ENCODE peak calls at places on chromosomes 16 and 17, in six cellular contexts. One of them, this sample, is unnamed.

GRCh38 chr16:3578610-3579551 is 1.7 kb upstream of the NLRC3 start:
- DNase-seq in colonic mucosa: no peak
- DNase-seq in fibroblast of lung: peak; percentile 20
- DNase-seq in neural progenitor cell: no peak
- DNase-seq in PC-9: no peak
- DNase-seq in right lobe of liver: no peak
- DNase-seq in this sample: no peak

GRCh38 chr17:67476787-67477335 is 99.8 kb downstream of the PITPNC1 start:
- DNase-seq in colonic mucosa: no peak
- DNase-seq in fibroblast of lung: no peak
- DNase-seq in neural progenitor cell: no peak
- DNase-seq in PC-9: no peak
- DNase-seq in right lobe of liver: no peak
- DNase-seq in this sample: no peak

GRCh38 chr16:70395345-70395901 is 43.5 kb downstream of the ST3GAL2 start:
- DNase-seq in colonic mucosa: peak; percentile 90
- DNase-seq in fibroblast of lung: peak; percentile 23
- DNase-seq in neural progenitor cell: peak; percentile 87
- DNase-seq in PC-9: peak; percentile 60
- DNase-seq in right lobe of liver: peak; percentile 85
- DNase-seq in this sample: no peak

GRCh38 chr16:85570735-85571562 is 42.2 kb upstream of the GSE1 start:
- DNase-seq in colonic mucosa: no peak
- DNase-seq in fibroblast of lung: no peak
- DNase-seq in neural progenitor cell: no peak
- DNase-seq in PC-9: no peak
- DNase-seq in right lobe of liver: peak; percentile 63
- DNase-seq in this sample: no peak

GRCh38 chr17:81578038-81578441 is 25.9 kb upstream of the FAAP100 start:
- DNase-seq in colonic mucosa: no peak
- DNase-seq in fibroblast of lung: peak; percentile 77
- DNase-seq in neural progenitor cell: no peak
- DNase-seq in PC-9: peak; percentile 53
- DNase-seq in right lobe of liver: no peak
- DNase-seq in this sample: no peak

GRCh38 chr16:11079657-11080187 is 135.4 kb downstream of the CLEC16A start:
- DNase-seq in colonic mucosa: no peak
- DNase-seq in fibroblast of lung: peak; percentile 95
- DNase-seq in neural progenitor cell: no peak
- DNase-seq in PC-9: peak; percentile 59
- DNase-seq in right lobe of liver: no peak
- DNase-seq in this sample: peak; percentile 93

GRCh38 chr16:67185003-67185865 is 1.5 kb upstream of the MATCAP1 start:
- DNase-seq in colonic mucosa: peak; percentile 94
- DNase-seq in fibroblast of lung: peak; percentile 83
- DNase-seq in neural progenitor cell: peak; percentile 94
- DNase-seq in PC-9: peak; percentile 52
- DNase-seq in right lobe of liver: peak; percentile 92
- DNase-seq in this sample: peak; percentile 79

GRCh38 chr17:55601874-55602364 is 90.7 kb upstream of the SMIM36 start:
- DNase-seq in colonic mucosa: no peak
- DNase-seq in fibroblast of lung: no peak
- DNase-seq in neural progenitor cell: peak; percentile 81
- DNase-seq in PC-9: peak; percentile 39
- DNase-seq in right lobe of liver: no peak
- DNase-seq in this sample: no peak

GRCh38 chr16:58970775-58971174 is 236.7 kb upstream of the GOT2 start:
- DNase-seq in colonic mucosa: no peak
- DNase-seq in fibroblast of lung: peak; percentile 4
- DNase-seq in neural progenitor cell: no peak
- DNase-seq in PC-9: no peak
- DNase-seq in right lobe of liver: no peak
- DNase-seq in this sample: no peak

GRCh38 chr17:53971361-53971760 is 148.6 kb downstream of the KIF2B start:
- DNase-seq in colonic mucosa: no peak
- DNase-seq in fibroblast of lung: no peak
- DNase-seq in neural progenitor cell: no peak
- DNase-seq in PC-9: no peak
- DNase-seq in right lobe of liver: no peak
- DNase-seq in this sample: no peak

DNA sequence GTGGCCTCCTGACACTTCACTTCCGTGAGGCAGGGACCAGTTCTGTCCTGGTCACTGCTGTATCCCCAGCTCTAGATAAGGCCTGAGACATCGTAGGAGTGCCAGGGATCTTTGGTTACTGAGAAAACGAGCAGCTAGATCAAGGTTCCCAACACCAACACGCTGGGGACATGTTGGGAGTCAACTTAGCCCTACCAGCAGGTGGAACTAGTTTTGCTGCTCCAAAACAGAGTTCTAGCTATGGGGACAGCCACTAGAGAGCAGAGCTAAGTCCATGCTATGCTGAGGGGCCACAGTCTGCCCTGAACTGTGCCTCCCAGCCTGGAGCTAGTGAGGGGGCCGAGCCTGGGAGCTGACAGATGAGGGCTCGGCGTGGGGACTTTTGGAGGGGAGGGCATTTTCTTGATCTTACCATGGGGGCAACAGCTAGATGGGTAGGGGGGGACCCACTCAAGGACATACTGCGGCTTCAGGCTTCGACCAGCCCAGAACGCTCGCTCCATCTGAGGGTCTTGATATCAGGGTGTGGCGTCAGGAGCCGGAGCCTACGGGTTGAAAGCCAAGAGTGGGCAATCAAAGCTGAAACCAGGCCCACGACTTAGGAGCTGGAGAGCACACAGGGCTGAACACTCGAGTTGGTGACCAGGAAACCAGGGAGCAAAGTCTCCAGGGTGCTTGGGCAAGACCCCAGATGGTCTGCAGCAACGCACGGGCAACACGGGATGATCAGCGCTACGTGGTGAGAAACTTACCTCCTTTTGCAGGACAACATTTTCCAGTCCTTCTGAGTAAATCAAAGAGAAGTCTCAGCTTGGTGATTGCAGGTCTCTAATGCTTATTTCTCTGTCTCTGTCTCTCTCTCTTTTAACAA is 13.4 kb downstream of the SNX20 start:
- DNase-seq in colonic mucosa: no peak
- DNase-seq in fibroblast of lung: no peak
- DNase-seq in neural progenitor cell: no peak
- DNase-seq in PC-9: no peak
- DNase-seq in right lobe of liver: no peak
- DNase-seq in this sample: no peak
- H3K27ac ChIP-seq in colonic mucosa: no peak overlapping the region
- H3K27ac ChIP-seq in fibroblast of lung: no peak overlapping the region
- H3K27ac ChIP-seq in neural progenitor cell: no peak overlapping the region
- H3K27ac ChIP-seq in PC-9: no peak overlapping the region
- H3K27ac ChIP-seq in right lobe of liver: no peak overlapping the region
- H3K27ac ChIP-seq in this sample: no peak overlapping the region

DNA sequence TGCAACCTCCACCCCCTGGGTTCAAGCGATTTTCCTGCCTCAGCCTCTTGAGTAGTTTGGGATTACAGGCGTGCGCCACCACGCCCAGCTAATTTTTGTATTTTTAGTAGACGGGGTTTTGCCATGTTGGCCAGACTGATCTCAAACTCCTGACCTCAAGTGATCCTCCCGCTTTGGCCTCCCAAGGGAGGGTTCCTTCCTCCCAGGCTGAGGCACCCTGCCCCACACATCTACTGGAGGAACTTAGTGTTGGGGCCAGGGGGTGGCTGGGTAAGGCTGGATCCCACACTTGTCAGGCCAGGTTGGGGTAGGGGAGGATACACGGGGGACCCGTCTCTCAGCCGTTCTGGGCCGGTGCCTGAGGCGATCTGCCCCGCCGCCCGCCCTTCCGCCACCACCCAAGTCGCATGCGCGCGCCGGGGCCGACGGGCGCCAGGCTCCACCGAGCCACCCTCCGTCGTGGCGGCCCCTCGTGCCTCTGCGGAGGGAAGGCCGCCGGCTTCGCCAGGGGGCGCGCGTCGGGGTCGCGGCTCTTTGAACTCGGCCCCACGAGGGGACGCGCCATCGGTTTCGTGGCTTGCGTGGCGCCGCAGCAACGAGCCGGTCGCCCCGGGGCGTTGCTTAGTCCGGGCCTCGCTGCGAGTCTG is 15.9 kb downstream of the GRB7 start:
- DNase-seq in colonic mucosa: peak; percentile 67
- DNase-seq in fibroblast of lung: no peak
- DNase-seq in neural progenitor cell: peak; percentile 69
- DNase-seq in PC-9: no peak
- DNase-seq in right lobe of liver: peak; percentile 71
- DNase-seq in this sample: no peak
- TF ChIP-seq CTCF in colonic mucosa: no peak
- TF ChIP-seq CTCF in fibroblast of lung: no peak
- TF ChIP-seq CTCF in neural progenitor cell: no peak
- TF ChIP-seq CTCF in PC-9: no peak
- TF ChIP-seq CTCF in right lobe of liver: no peak
- TF ChIP-seq CTCF in this sample: no peak

GRCh38 chr16:51752596-51752995 is 601.5 kb upstream of the SALL1 start:
- DNase-seq in colonic mucosa: no peak
- DNase-seq in fibroblast of lung: no peak
- DNase-seq in neural progenitor cell: no peak
- DNase-seq in PC-9: no peak
- DNase-seq in right lobe of liver: no peak
- DNase-seq in this sample: no peak
- H3K27ac ChIP-seq in colonic mucosa: no peak overlapping the region
- H3K27ac ChIP-seq in fibroblast of lung: no peak overlapping the region
- H3K27ac ChIP-seq in neural progenitor cell: no peak overlapping the region
- H3K27ac ChIP-seq in PC-9: no peak overlapping the region
- H3K27ac ChIP-seq in right lobe of liver: no peak overlapping the region
- H3K27ac ChIP-seq in this sample: no peak overlapping the region

GRCh38 chr16:35734728-35735402 is 2275.5 kb downstream of the TP53TG3F start:
- DNase-seq in colonic mucosa: no peak
- DNase-seq in fibroblast of lung: no peak
- DNase-seq in neural progenitor cell: no peak
- DNase-seq in PC-9: no peak
- DNase-seq in right lobe of liver: no peak
- DNase-seq in this sample: no peak
- TF ChIP-seq CTCF in colonic mucosa: no peak
- TF ChIP-seq CTCF in fibroblast of lung: no peak
- TF ChIP-seq CTCF in neural progenitor cell: no peak
- TF ChIP-seq CTCF in PC-9: no peak
- TF ChIP-seq CTCF in right lobe of liver: no peak
- TF ChIP-seq CTCF in this sample: no peak

GRCh38 chr17:37676115-37676925 is 33.1 kb upstream of the DDX52 start:
- DNase-seq in colonic mucosa: peak; percentile 72
- DNase-seq in fibroblast of lung: peak; percentile 12
- DNase-seq in neural progenitor cell: no peak
- DNase-seq in PC-9: no peak
- DNase-seq in right lobe of liver: peak; percentile 63
- DNase-seq in this sample: no peak

GRCh38 chr17:37673386-37673785 is 30.1 kb upstream of the DDX52 start:
- DNase-seq in colonic mucosa: no peak
- DNase-seq in fibroblast of lung: no peak
- DNase-seq in neural progenitor cell: no peak
- DNase-seq in PC-9: no peak
- DNase-seq in right lobe of liver: no peak
- DNase-seq in this sample: no peak

GRCh38 chr17:37682007-37682406 is 38.8 kb upstream of the DDX52 start:
- DNase-seq in colonic mucosa: no peak
- DNase-seq in fibroblast of lung: no peak
- DNase-seq in neural progenitor cell: no peak
- DNase-seq in PC-9: no peak
- DNase-seq in right lobe of liver: no peak
- DNase-seq in this sample: no peak

GRCh38 chr17:37674511-37674910 is 31.3 kb upstream of the DDX52 start:
- DNase-seq in colonic mucosa: no peak
- DNase-seq in fibroblast of lung: no peak
- DNase-seq in neural progenitor cell: no peak
- DNase-seq in PC-9: no peak
- DNase-seq in right lobe of liver: no peak
- DNase-seq in this sample: no peak

GRCh38 chr17:37678036-37678435 is 34.8 kb upstream of the DDX52 start:
- DNase-seq in colonic mucosa: no peak
- DNase-seq in fibroblast of lung: no peak
- DNase-seq in neural progenitor cell: no peak
- DNase-seq in PC-9: no peak
- DNase-seq in right lobe of liver: no peak
- DNase-seq in this sample: no peak
- H3K27ac ChIP-seq in colonic mucosa: no peak overlapping the region
- H3K27ac ChIP-seq in fibroblast of lung: no peak overlapping the region
- H3K27ac ChIP-seq in neural progenitor cell: no peak overlapping the region
- H3K27ac ChIP-seq in PC-9: no peak overlapping the region
- H3K27ac ChIP-seq in right lobe of liver: no peak overlapping the region
- H3K27ac ChIP-seq in this sample: no peak overlapping the region

DNA sequence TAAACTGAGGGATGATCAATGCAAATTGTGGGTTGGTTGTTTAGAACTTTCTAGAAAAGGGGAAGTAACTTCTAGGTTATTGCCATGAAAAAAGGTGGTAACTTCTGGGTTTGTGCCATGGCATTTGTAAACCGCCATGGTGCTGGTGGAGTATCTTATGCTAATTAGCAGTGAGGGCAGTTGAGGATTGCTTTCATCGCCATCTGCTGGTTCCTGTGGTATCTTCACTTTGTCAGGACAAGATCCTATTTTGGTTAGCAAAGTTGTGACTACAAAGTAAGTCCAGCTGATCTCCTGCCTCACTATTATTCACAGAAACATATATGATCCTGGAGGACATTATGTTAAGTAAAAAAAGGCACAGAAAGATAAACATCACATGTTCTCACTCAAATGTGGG is 1332.3 kb downstream of the CDH11 start:
- DNase-seq in colonic mucosa: no peak
- DNase-seq in fibroblast of lung: no peak
- DNase-seq in neural progenitor cell: no peak
- DNase-seq in PC-9: no peak
- DNase-seq in right lobe of liver: no peak
- DNase-seq in this sample: no peak
- TF ChIP-seq CTCF in colonic mucosa: no peak
- TF ChIP-seq CTCF in fibroblast of lung: no peak
- TF ChIP-seq CTCF in neural progenitor cell: no peak
- TF ChIP-seq CTCF in PC-9: no peak
- TF ChIP-seq CTCF in right lobe of liver: no peak
- TF ChIP-seq CTCF in this sample: no peak

GRCh38 chr17:32136856-32137255 is 5.4 kb upstream of the RHOT1 start:
- DNase-seq in colonic mucosa: no peak
- DNase-seq in fibroblast of lung: no peak
- DNase-seq in neural progenitor cell: no peak
- DNase-seq in PC-9: no peak
- DNase-seq in right lobe of liver: no peak
- DNase-seq in this sample: no peak

GRCh38 chr17:32141690-32142037 is 638 bp upstream of the RHOT1 start:
- DNase-seq in colonic mucosa: no peak
- DNase-seq in fibroblast of lung: no peak
- DNase-seq in neural progenitor cell: no peak
- DNase-seq in PC-9: no peak
- DNase-seq in right lobe of liver: no peak
- DNase-seq in this sample: no peak

GRCh38 chr17:32143525-32143865 is 1.2 kb downstream of the RHOT1 start:
- DNase-seq in colonic mucosa: no peak
- DNase-seq in fibroblast of lung: no peak
- DNase-seq in neural progenitor cell: no peak
- DNase-seq in PC-9: no peak
- DNase-seq in right lobe of liver: no peak
- DNase-seq in this sample: no peak

GRCh38 chr17:32142857-32143524 is 689 bp downstream of the RHOT1 start:
- DNase-seq in colonic mucosa: peak; percentile 77
- DNase-seq in fibroblast of lung: peak; percentile 79
- DNase-seq in neural progenitor cell: peak; percentile 61
- DNase-seq in PC-9: peak; percentile 73
- DNase-seq in right lobe of liver: peak; percentile 67
- DNase-seq in this sample: peak; percentile 39

GRCh38 chr17:32142038-32142856 is at the start of gene RHOT1:
- DNase-seq in colonic mucosa: peak; percentile 72
- DNase-seq in fibroblast of lung: peak; percentile 91
- DNase-seq in neural progenitor cell: peak; percentile 92
- DNase-seq in PC-9: peak; percentile 84
- DNase-seq in right lobe of liver: peak; percentile 78
- DNase-seq in this sample: peak; percentile 58
- H3K27ac ChIP-seq in colonic mucosa: peak within 1 kb of the TSS; percentile 90
- H3K27ac ChIP-seq in fibroblast of lung: peak within 1 kb of the TSS; percentile 81
- H3K27ac ChIP-seq in neural progenitor cell: peak within 1 kb of the TSS; percentile 26
- H3K27ac ChIP-seq in PC-9: peak within 1 kb of the TSS; percentile 78
- H3K27ac ChIP-seq in right lobe of liver: peak within 1 kb of the TSS; percentile 82
- H3K27ac ChIP-seq in this sample: peak within 1 kb of the TSS; percentile 91

GRCh38 chr16:80700558-80700957 is 103.8 kb downstream of the CDYL2 start:
- DNase-seq in colonic mucosa: no peak
- DNase-seq in fibroblast of lung: no peak
- DNase-seq in neural progenitor cell: no peak
- DNase-seq in PC-9: no peak
- DNase-seq in right lobe of liver: no peak
- DNase-seq in this sample: no peak
- TF ChIP-seq CTCF in colonic mucosa: no peak
- TF ChIP-seq CTCF in fibroblast of lung: no peak
- TF ChIP-seq CTCF in neural progenitor cell: no peak
- TF ChIP-seq CTCF in PC-9: no peak
- TF ChIP-seq CTCF in right lobe of liver: no peak
- TF ChIP-seq CTCF in this sample: no peak